ENCODE peak calls at places on chromosome 2, in seven cellular contexts. E, O, R, B, T, A and K are unnamed samples.

GRCh38 chr2:221397179-221397578 is 174.9 kb downstream of the EPHA4 start:
- DNase-seq in E (no peak), O (no peak), R (no peak), B (peak; percentile 7), T (peak; percentile 12), A (no peak), K (no peak)

GRCh38 chr2:64404743-64405142 is 49.2 kb upstream of the LGALSL start:
- DNase-seq in E (peak; percentile 49), O (peak; percentile 31), R (no peak), B (no peak), T (peak; percentile 45), A (peak; percentile 69), K (no peak)

GRCh38 chr2:197777823-197778407 is 7.2 kb downstream of the BOLL start:
- DNase-seq in E (peak; percentile 7), O (peak; percentile 28), R (peak; percentile 16), B (peak; percentile 51), T (peak; percentile 40), A (peak; percentile 46), K (peak; percentile 44)

GRCh38 chr2:69625078-69625788 is 18.3 kb downstream of the AAK1 start:
- DNase-seq in E (peak; percentile 32), O (peak; percentile 36), R (no peak), B (peak; percentile 45), T (no peak), A (no peak), K (no peak)

GRCh38 chr2:127411609-127412370 is 6.4 kb upstream of the PROC start:
- DNase-seq in E (no peak), O (no peak), R (no peak), B (no peak), T (no peak), A (no peak), K (no peak)

GRCh38 chr2:236711440-236711839 is 141.8 kb downstream of the ACKR3 start:
- DNase-seq in E (no peak), O (no peak), R (peak; percentile 68), B (no peak), T (peak; percentile 93), A (no peak), K (no peak)

GRCh38 chr2:237199577-237199976 is 113.9 kb downstream of the COPS8 start:
- DNase-seq in E (no peak), O (no peak), R (no peak), B (no peak), T (peak; percentile 26), A (peak; percentile 69), K (no peak)

GRCh38 chr2:147572622-147573021 is 272.2 kb upstream of the ACVR2A start:
- DNase-seq in E (no peak), O (no peak), R (no peak), B (no peak), T (peak; percentile 33), A (no peak), K (no peak)

GRCh38 chr2:55138546-55139288 is 88.5 kb upstream of the RTN4 start:
- DNase-seq in E (no peak), O (no peak), R (no peak), B (no peak), T (no peak), A (no peak), K (no peak)

GRCh38 chr2:196935421-196935820 is 8.9 kb upstream of the PGAP1 start:
- DNase-seq in E (no peak), O (no peak), R (no peak), B (no peak), T (no peak), A (no peak), K (no peak)

GRCh38 chr2:168404764-168405163 is 51.3 kb upstream of the CERS6 start:
- DNase-seq in E (no peak), O (peak; percentile 24), R (no peak), B (no peak), T (no peak), A (no peak), K (no peak)

GRCh38 chr2:109174626-109175349 is 45.8 kb downstream of the SH3RF3 start:
- DNase-seq in E (no peak), O (no peak), R (no peak), B (no peak), T (peak; percentile 16), A (no peak), K (no peak)

GRCh38 chr2:42800981-42801380 is 8.6 kb upstream of the HAAO start:
- DNase-seq in E (no peak), O (no peak), R (no peak), B (no peak), T (no peak), A (no peak), K (no peak)

GRCh38 chr2:142944264-142944663 is 66.8 kb downstream of the KYNU start:
- DNase-seq in E (no peak), O (no peak), R (peak; percentile 47), B (peak; percentile 37), T (peak; percentile 33), A (no peak), K (no peak)

GRCh38 chr2:8438996-8439395 is 242.9 kb upstream of the ID2 start:
- DNase-seq in E (no peak), O (no peak), R (no peak), B (no peak), T (no peak), A (no peak), K (no peak)

GRCh38 chr2:215367647-215368492 is 56.0 kb downstream of the ATIC start:
- DNase-seq in E (no peak), O (no peak), R (peak; percentile 74), B (peak; percentile 93), T (peak; percentile 92), A (no peak), K (no peak)

GRCh38 chr2:126862730-126863129 is 36.0 kb upstream of the TEX51 start:
- DNase-seq in E (no peak), O (no peak), R (no peak), B (no peak), T (no peak), A (no peak), K (no peak)

GRCh38 chr2:97797355-97797754 is 84.0 kb downstream of the ZAP70 start:
- DNase-seq in E (no peak), O (no peak), R (no peak), B (peak; percentile 30), T (no peak), A (no peak), K (no peak)

GRCh38 chr2:148162860-148163259 is 142.0 kb downstream of the MBD5 start:
- DNase-seq in E (no peak), O (no peak), R (no peak), B (no peak), T (no peak), A (no peak), K (no peak)

GRCh38 chr2:205747827-205748386 is 65.6 kb downstream of the NRP2 start:
- DNase-seq in E (no peak), O (peak; percentile 21), R (no peak), B (no peak), T (no peak), A (no peak), K (no peak)

GRCh38 chr2:178397002-178397605 is 53.9 kb downstream of the PRKRA start:
- DNase-seq in E (peak; percentile 27), O (peak; percentile 46), R (peak; percentile 14), B (peak; percentile 55), T (peak; percentile 73), A (no peak), K (no peak)

GRCh38 chr2:181411105-181411849 is 45.9 kb upstream of the ITGA4 start:
- DNase-seq in E (no peak), O (no peak), R (no peak), B (no peak), T (no peak), A (peak; percentile 87), K (peak; percentile 88)

DNA sequence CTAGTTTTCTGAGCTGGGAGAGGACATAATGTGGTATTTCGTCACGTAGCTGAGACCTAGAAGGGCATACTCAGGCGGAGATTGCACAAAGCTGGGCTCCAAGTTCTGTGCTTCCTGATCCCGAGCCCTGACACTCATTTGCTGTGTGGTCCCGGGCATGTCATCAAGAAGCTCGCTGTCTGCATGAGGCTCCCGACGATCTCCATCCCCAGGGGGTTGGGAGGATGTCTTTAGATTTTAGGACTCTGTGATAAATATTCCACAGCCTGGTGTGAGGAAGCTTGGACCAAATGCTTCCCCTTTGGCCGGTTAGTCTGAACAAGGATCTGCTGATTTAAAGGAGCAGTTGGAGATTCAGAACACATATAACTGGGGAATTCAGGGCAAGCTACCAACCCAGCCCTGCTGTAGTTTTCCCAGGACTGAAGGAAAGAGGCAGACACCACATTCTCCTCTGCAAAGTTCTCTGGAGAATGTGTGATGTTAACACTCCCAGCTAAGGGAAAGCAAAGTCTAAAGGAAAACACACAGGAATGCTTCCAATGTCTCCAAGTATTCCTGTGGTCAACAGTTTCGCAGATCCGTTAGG is 2.3 kb downstream of the KCNE4 start:
- DNase-seq in E (no peak), O (no peak), R (peak; percentile 96), B (peak; percentile 76), T (peak; percentile 82), A (no peak), K (no peak)
- H3K9ac ChIP-seq in E (no peak overlapping the region), O (no peak overlapping the region), R (peak overlapping the region; percentile 74), B (peak overlapping the region; percentile 67), T (peak overlapping the region; percentile 68), A (no peak overlapping the region), K (peak overlapping the region; percentile 72)

GRCh38 chr2:39491653-39492052 is 54.6 kb upstream of the MAP4K3 start:
- DNase-seq in E (no peak), O (no peak), R (no peak), B (no peak), T (no peak), A (no peak), K (no peak)

GRCh38 chr2:39492701-39493100 is 55.6 kb upstream of the MAP4K3 start:
- DNase-seq in E (no peak), O (no peak), R (no peak), B (no peak), T (no peak), A (no peak), K (no peak)

GRCh38 chr2:39494784-39495251 is 57.7 kb upstream of the MAP4K3 start:
- DNase-seq in E (no peak), O (no peak), R (peak; percentile 99), B (peak; percentile 98), T (peak; percentile 97), A (peak; percentile 61), K (no peak)

GRCh38 chr2:39490586-39490985 is 53.5 kb upstream of the MAP4K3 start:
- DNase-seq in E (no peak), O (no peak), R (no peak), B (no peak), T (no peak), A (no peak), K (no peak)

GRCh38 chr2:39492095-39492590 is 55.1 kb upstream of the MAP4K3 start:
- DNase-seq in E (no peak), O (peak; percentile 94), R (peak; percentile 99), B (peak; percentile 98), T (peak; percentile 95), A (no peak), K (no peak)
- H3K4me3 ChIP-seq in E (no peak overlapping the region), O (no peak overlapping the region), R (no peak overlapping the region), B (no peak overlapping the region), T (peak overlapping the region; percentile 32), A (no peak overlapping the region), K (no peak overlapping the region)

DNA sequence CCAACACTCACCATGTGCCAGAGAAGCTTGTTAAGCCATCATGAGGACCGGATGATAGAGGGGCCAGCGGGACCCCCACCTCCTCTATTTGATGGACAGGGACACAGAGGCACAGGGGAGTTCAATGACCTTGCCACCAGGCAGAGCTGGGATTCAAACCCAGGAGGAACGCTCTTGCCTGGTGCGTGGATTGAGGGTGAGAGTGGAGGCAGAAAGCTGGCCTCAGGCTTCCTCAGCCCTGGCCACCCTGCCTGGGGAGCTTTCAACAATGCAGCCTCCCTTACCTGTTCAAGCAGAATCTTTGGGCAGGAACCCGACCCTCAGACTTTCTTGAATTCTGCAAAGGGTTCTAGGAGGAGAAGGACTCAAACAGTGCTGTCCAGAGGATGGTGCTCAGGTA is 39.9 kb upstream of the MAL start:
- DNase-seq in E (no peak), O (no peak), R (no peak), B (no peak), T (no peak), A (no peak), K (no peak)
- H3K9me3 ChIP-seq in E (no peaks in the 10 kb centered on the region), O (no peaks in the 10 kb centered on the region), R (no peaks in the 10 kb centered on the region), B (no peaks in the 10 kb centered on the region), T (no peaks in the 10 kb centered on the region), A (no peaks in the 10 kb centered on the region), K (no peaks in the 10 kb centered on the region)

GRCh38 chr2:10911291-10912075 is at the start of gene KCNF1:
- DNase-seq in E (no peak), O (peak; percentile 68), R (peak; percentile 52), B (peak; percentile 65), T (peak; percentile 88), A (peak; percentile 92), K (no peak)
- H3K9ac ChIP-seq in E (no peak within 1 kb of the TSS), O (no peak within 1 kb of the TSS), R (peak within 1 kb of the TSS; percentile 58), B (no peak within 1 kb of the TSS), T (peak within 1 kb of the TSS; percentile 34), A (peak within 1 kb of the TSS; percentile 45), K (peak within 1 kb of the TSS; percentile 51)